ENCODE peak calls at places on chromosome 6, in four cellular contexts. O is A549, U is GM23248, N is endothelial cell of umbilical vein. S is an unnamed sample.

GRCh38 chr6:87822011-87822410 is 120.0 kb upstream of the AKIRIN2 start:
- DNase-seq in O (no peak), N (no peak), U (no peak), S (no peak)

GRCh38 chr6:104312851-104313250 is 546.9 kb downstream of the HACE1 start:
- DNase-seq in U (no peak), O (no peak), N (no peak), S (no peak)

GRCh38 chr6:10099086-10099499 is 315.8 kb downstream of the TFAP2A start:
- DNase-seq in U (no peak), O (no peak), N (no peak), S (no peak)

GRCh38 chr6:98927534-98927933 is 20.2 kb downstream of the FBXL4 start:
- DNase-seq in N (peak; percentile 59), U (no peak), O (no peak), S (no peak)

GRCh38 chr6:50990750-50991446 is 172.2 kb downstream of the TFAP2B start:
- DNase-seq in U (no peak), O (peak; percentile 3), N (no peak), S (no peak)

GRCh38 chr6:167795874-167796667 is 30.6 kb upstream of the AFDN start:
- DNase-seq in N (no peak), U (peak; percentile 40), O (no peak), S (no peak)

GRCh38 chr6:157410088-157410487 is 29.1 kb downstream of the ZDHHC14 start:
- DNase-seq in N (no peak), U (no peak), O (no peak), S (no peak)

GRCh38 chr6:125302840-125303511 is 1.2 kb upstream of the HDDC2 start:
- DNase-seq in O (no peak), U (no peak), N (no peak), S (no peak)

GRCh38 chr6:105178110-105178509 is 1.7 kb downstream of the POPDC3 start:
- DNase-seq in N (no peak), U (peak; percentile 95), O (peak; percentile 34), S (no peak)

GRCh38 chr6:37061157-37061804 is 55.8 kb downstream of the FGD2 start:
- DNase-seq in N (no peak), O (no peak), U (no peak), S (no peak)

GRCh38 chr6:94510877-94511276 is 1066.5 kb upstream of the MANEA start:
- DNase-seq in O (no peak), N (no peak), U (no peak), S (no peak)

GRCh38 chr6:168333039-168333438 is 13.5 kb upstream of the DACT2 start:
- DNase-seq in U (peak; percentile 7), N (no peak), O (peak; percentile 37), S (no peak)

GRCh38 chr6:105991561-105992314 is 94.4 kb upstream of the PRDM1 start:
- DNase-seq in N (peak; percentile 9), O (no peak), U (peak; percentile 21), S (no peak)

GRCh38 chr6:107132330-107132954 is 17.1 kb upstream of the BEND3 start:
- DNase-seq in N (peak; percentile 32), O (peak; percentile 33), U (peak; percentile 57), S (no peak)

GRCh38 chr6:105162377-105162776 is 17.4 kb downstream of the POPDC3 start:
- DNase-seq in N (no peak), U (no peak), O (no peak), S (no peak)

GRCh38 chr6:40585661-40586269 is 1.4 kb downstream of the LRFN2 start:
- DNase-seq in O (no peak), N (no peak), U (no peak), S (no peak)

GRCh38 chr6:24908555-24908954 is 27.2 kb downstream of the RIPOR2 start:
- DNase-seq in N (no peak), O (no peak), U (peak; percentile 55), S (no peak)

GRCh38 chr6:45898941-45899682 is 116.5 kb downstream of the CLIC5 start:
- DNase-seq in N (no peak), O (no peak), U (peak; percentile 57), S (no peak)

GRCh38 chr6:146550911-146551310 is 7.3 kb downstream of the RAB32 start:
- DNase-seq in U (peak; percentile 67), O (no peak), N (no peak), S (no peak)

GRCh38 chr6:169950558-169950957 is 199.1 kb downstream of the ERMARD start:
- DNase-seq in N (no peak), O (peak; percentile 22), U (peak; percentile 27), S (no peak)

GRCh38 chr6:53373638-53374037 is 24.9 kb upstream of the ELOVL5 start:
- DNase-seq in N (no peak), U (no peak), O (no peak), S (no peak)

GRCh38 chr6:30781362-30781696 is 37.0 kb upstream of the IER3 start:
- DNase-seq in U (no peak), N (no peak), O (no peak), S (no peak)

GRCh38 chr6:31366693-31367470 is 9.9 kb upstream of the HLA-B start:
- DNase-seq in N (peak; percentile 80), U (peak; percentile 91), O (peak; percentile 84), S (peak; percentile 77)

GRCh38 chr6:43093361-43094289 is 17.5 kb downstream of the PTK7 start:
- DNase-seq in U (peak; percentile 90), O (no peak), N (peak; percentile 57), S (peak; percentile 61)
- H3K4me3 ChIP-seq in U (peak overlapping the region; percentile 73), O (no peak overlapping the region), N (no peak overlapping the region), S (peak overlapping the region; percentile 26)

DNA sequence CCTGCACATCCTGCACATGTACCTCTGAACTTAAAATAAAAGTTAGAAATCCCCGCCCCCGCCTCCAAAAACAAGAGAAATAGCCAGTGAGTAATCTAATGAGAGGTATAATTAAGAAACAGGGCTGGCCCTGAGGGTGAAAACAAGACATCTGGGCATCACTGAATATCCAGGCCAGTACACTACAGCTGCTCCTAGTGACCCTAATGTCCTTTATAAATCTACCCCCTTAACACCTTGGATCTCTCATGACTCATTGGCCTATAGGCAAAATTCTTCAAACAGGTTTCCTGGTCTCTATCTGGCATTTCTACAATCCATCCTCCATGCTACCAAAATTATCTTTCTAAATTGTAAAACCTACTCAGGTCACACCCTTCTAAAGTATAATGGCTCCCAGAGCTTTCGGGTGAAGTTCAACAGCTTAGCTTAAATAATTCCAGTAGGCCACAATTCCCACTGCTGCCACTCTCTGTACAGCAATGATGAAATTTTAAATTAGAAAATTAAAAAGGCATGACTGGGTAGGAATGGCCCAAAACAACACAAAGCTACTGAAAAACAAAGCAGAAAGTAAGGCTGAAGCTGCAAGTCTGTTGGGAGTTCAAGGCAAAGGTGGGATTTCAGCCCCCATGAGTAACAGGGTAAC is 260.9 kb downstream of the GMDS start:
- DNase-seq in N (no peak), O (no peak), U (no peak), S (no peak)
- H3K4me3 ChIP-seq in N (no peak overlapping the region), O (no peak overlapping the region), U (no peak overlapping the region), S (no peak overlapping the region)

GRCh38 chr6:123629234-123629941 is 7.4 kb downstream of the TRDN start:
- DNase-seq in U (no peak), O (no peak), N (no peak), S (no peak)

GRCh38 chr6:123622780-123623179 is 14.0 kb downstream of the TRDN start:
- DNase-seq in U (no peak), O (no peak), N (no peak), S (no peak)

DNA sequence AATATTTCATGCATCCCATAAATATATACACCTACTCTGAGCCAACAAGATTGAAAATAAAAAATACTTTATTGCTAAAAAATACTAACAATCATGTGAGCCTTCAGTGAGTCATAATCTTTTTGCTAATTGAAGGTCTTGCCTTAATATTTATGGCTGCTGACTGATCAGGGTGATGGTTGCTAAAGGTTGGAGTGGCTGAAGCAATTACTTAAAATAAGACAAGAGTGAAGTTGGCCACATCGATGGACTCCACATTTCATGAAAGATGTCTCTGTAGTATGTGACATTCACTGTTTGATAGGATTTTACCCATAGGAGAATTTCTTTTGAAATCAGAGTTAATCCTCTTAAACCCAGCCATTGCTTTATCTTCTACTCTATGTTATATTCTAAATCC is 11.1 kb downstream of the TRDN start:
- DNase-seq in N (no peak), O (no peak), U (no peak), S (no peak)
- H3K4me3 ChIP-seq in N (no peak overlapping the region), O (no peak overlapping the region), U (no peak overlapping the region), S (no peak overlapping the region)

DNA sequence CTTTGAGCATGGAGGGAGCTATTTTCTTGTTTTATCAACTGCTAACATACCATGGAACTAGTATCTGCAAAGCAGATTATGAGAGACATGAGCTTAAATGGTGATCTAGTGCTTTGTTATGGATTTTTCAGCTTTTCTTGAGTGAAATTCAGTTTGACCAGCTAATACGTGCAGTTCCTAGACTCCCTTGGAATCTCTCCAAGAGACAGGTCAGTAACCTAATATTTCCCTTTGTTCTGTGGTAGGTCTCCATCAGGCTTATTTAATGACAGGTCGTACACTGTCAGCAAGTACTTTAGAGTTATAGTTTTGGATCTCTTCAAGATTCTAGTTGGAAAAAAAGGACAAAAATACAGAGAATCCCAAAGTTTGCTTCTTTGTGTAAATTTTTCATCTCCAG is 43.9 kb downstream of the HDAC2 start:
- DNase-seq in U (no peak), N (peak; percentile 28), O (no peak), S (no peak)
- H3K4me3 ChIP-seq in U (no peak overlapping the region), N (no peak overlapping the region), O (no peak overlapping the region), S (no peak overlapping the region)

GRCh38 chr6:85401186-85402062 is 48.5 kb upstream of the NT5E start:
- DNase-seq in U (no peak), O (no peak), N (peak; percentile 29), S (no peak)

GRCh38 chr6:85402071-85402470 is 47.8 kb upstream of the NT5E start:
- DNase-seq in U (no peak), O (no peak), N (no peak), S (no peak)

GRCh38 chr6:85403331-85404015 is 46.4 kb upstream of the NT5E start:
- DNase-seq in U (peak; percentile 91), O (peak; percentile 50), N (peak; percentile 90), S (no peak)

GRCh38 chr6:85404497-85405174 is 45.2 kb upstream of the NT5E start:
- DNase-seq in O (peak; percentile 90), U (peak; percentile 96), N (peak; percentile 93), S (peak; percentile 72)

DNA sequence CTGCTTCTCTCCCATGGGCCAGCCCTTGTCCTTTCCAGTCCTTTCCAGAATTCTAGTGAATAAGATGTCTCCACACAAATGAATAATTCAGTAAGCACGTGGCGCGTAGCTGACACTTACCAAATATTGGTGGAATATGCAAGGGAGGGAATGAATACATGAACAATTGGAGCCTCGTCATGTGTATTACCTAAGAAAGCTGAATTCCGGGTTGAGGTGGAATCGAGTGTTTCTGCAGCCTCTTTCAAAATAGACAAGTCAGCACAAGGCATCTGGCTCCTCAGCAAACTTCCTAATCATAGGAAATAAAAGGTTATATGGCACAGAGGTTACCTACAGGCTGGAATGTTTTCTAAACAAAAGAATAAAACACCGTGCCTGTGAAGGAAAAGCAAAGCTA is 47.0 kb upstream of the NT5E start:
- DNase-seq in O (no peak), N (no peak), U (peak; percentile 9), S (no peak)
- H3K4me3 ChIP-seq in O (no peak overlapping the region), N (no peak overlapping the region), U (peak overlapping the region; percentile 50), S (no peak overlapping the region)

GRCh38 chr6:26183237-26183580 is 96.0 kb downstream of the HFE start:
- DNase-seq in O (no peak), N (no peak), U (no peak), S (no peak)
- H3K4me3 ChIP-seq in O (peak overlapping the region; percentile 29), N (peak overlapping the region; percentile 21), U (peak overlapping the region; percentile 63), S (peak overlapping the region; percentile 44)

GRCh38 chr6:16136086-16136485 is 7.2 kb downstream of the MYLIP start:
- DNase-seq in N (no peak), U (no peak), O (no peak), S (no peak)
- H3K4me3 ChIP-seq in N (no peak overlapping the region), U (no peak overlapping the region), O (no peak overlapping the region), S (no peak overlapping the region)